ENCODE peak calls at places on chromosomes 11 and 22, in seven cellular contexts. Q, H, N, B, U, E and M are unnamed samples.

GRCh38 chr22:38080847-38081635 is 2.9 kb downstream of the SLC16A8 start:
- DNase-seq in N (no peak), H (no peak), E (peak), U (peak), Q (peak), B (no peak), M (peak)

GRCh38 chr11:64003807-64004589 is 17.8 kb downstream of the OTUB1 start:
- DNase-seq in H (no peak), Q (peak), B (no peak), U (peak), N (no peak), E (no peak), M (no peak)

GRCh38 chr11:112837162-112837826 is 123.9 kb upstream of the NCAM1 start:
- DNase-seq in Q (peak), H (no peak), B (no peak), U (peak), E (peak), N (no peak), M (peak)

GRCh38 chr22:38974170-38974825 is 7.8 kb upstream of the APOBEC3B start:
- DNase-seq in H (no peak), B (no peak), U (no peak), N (no peak), Q (no peak), E (no peak), M (no peak)

GRCh38 chr22:19868333-19868732 is 13.7 kb upstream of the GNB1L start:
- DNase-seq in N (no peak), E (no peak), Q (no peak), H (no peak), U (no peak), B (no peak), M (no peak)

GRCh38 chr11:2741377-2742131 is 41.8 kb upstream of the KCNQ1OT1 start:
- DNase-seq in E (no peak), U (peak), N (peak), B (peak), Q (no peak), H (no peak), M (no peak)

GRCh38 chr11:27812341-27812740 is 112.1 kb upstream of the BDNF start:
- DNase-seq in N (no peak), Q (no peak), U (peak), E (no peak), H (no peak), B (no peak), M (no peak)

GRCh38 chr22:41902016-41902415 is 12.9 kb downstream of the SHISA8 start:
- DNase-seq in Q (no peak), B (no peak), H (no peak), N (no peak), U (no peak), E (no peak), M (no peak)

GRCh38 chr11:65651589-65652510 is 10.9 kb downstream of the RELA start:
- DNase-seq in H (no peak), U (peak), B (no peak), N (peak), E (peak), Q (peak), M (no peak)

GRCh38 chr11:123173856-123174186 is 21.2 kb downstream of the CLMP start:
- DNase-seq in B (no peak), Q (no peak), U (no peak), E (no peak), H (no peak), N (no peak), M (no peak)

GRCh38 chr22:44711701-44712100 is 9.7 kb downstream of the PRR5 start:
- DNase-seq in B (no peak), Q (no peak), E (no peak), U (no peak), H (no peak), N (no peak), M (no peak)

GRCh38 chr22:37267128-37267587 is 15.2 kb upstream of the CYTH4 start:
- DNase-seq in H (peak), Q (peak), B (no peak), E (no peak), U (peak), N (no peak), M (peak)

GRCh38 chr11:74686792-74687191 is 44.4 kb downstream of the CHRDL2 start:
- DNase-seq in Q (no peak), U (peak), E (no peak), B (no peak), H (no peak), N (peak), M (no peak)

GRCh38 chr22:34414467-34415440 is 494.5 kb upstream of the LARGE1 start:
- DNase-seq in N (no peak), U (peak), Q (peak), H (no peak), B (no peak), E (peak), M (no peak)

GRCh38 chr11:112961751-112962747 is 829 bp downstream of the NCAM1 start:
- DNase-seq in U (no peak), B (peak), H (no peak), Q (peak), E (no peak), N (no peak), M (peak)

GRCh38 chr11:64762916-64763803 is 3.4 kb upstream of the PYGM start:
- DNase-seq in N (peak), E (no peak), U (peak), H (no peak), Q (peak), B (peak), M (no peak)

DNA sequence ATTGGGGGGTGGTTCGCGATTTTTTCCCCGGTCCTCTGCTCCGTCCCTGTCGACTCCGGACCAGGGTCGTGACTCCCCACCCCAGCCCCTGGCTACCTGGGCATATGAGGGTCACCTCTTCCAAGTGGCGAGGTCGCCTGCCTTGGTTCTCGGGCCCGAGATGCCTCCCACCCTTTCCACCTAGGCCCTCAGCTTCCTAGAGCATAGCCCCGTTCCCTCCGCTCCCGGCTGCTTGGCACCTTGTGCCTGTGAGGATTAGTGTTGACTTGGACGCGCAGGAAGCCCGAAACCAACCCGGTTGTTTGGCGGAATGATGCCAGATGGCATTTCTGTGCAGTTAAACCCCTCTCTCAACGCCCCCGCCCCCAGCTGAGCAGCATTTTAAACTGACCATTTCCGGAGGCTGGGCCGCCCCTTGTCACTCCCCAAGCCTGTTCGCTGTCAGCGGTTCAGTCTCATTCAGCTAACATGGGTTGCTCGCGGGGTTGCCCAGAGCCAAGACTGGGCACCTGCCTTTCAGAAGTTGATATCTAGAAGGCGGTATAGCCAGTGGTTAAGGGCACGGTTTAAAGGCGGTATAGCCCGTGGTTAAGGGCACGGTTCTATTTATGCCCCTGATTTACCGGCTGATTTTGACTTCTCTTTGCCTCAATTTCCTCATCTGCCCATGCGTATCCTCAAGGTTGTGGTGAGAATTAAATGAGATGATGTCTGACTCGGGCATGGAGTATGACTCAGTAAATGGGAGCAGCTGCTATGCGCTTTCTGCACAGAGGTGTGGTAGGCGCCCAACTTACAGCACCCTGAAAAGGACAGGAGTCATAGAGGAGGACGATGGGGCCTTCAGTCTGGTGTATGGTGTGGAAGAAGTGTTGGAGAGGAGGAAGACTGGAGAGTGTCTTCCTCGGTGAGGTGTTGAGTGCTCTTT is 639 bp downstream of the INCENP start:
- DNase-seq in H (no peak), U (peak), E (peak), Q (peak), B (peak), N (peak), M (no peak)
- H3K4me3 ChIP-seq in H (peak), U (peak), E (peak), Q (peak), B (peak), N (peak), M (peak)

GRCh38 chr11:83191986-83192385 is 1.5 kb upstream of the ANKRD42 start:
- DNase-seq in B (no peak), U (no peak), H (no peak), Q (no peak), E (no peak), N (no peak), M (no peak)
- H3K4me3 ChIP-seq in B (peak), U (no peak), H (peak), Q (no peak), E (no peak), N (no peak), M (peak)

GRCh38 chr11:78140392-78141077 is 1.1 kb upstream of the ALG8 start:
- DNase-seq in U (no peak), H (no peak), B (no peak), Q (no peak), N (no peak), E (no peak), M (no peak)
- H3K4me3 ChIP-seq in U (peak), H (no peak), B (peak), Q (no peak), N (peak), E (peak), M (peak)

GRCh38 chr11:47369676-47370075 is 8.7 kb downstream of the SPI1 start:
- DNase-seq in Q (no peak), U (no peak), H (no peak), E (no peak), N (no peak), B (no peak), M (no peak)
- H3K4me3 ChIP-seq in Q (no peak), U (no peak), H (no peak), E (no peak), N (no peak), B (no peak), M (no peak)

DNA sequence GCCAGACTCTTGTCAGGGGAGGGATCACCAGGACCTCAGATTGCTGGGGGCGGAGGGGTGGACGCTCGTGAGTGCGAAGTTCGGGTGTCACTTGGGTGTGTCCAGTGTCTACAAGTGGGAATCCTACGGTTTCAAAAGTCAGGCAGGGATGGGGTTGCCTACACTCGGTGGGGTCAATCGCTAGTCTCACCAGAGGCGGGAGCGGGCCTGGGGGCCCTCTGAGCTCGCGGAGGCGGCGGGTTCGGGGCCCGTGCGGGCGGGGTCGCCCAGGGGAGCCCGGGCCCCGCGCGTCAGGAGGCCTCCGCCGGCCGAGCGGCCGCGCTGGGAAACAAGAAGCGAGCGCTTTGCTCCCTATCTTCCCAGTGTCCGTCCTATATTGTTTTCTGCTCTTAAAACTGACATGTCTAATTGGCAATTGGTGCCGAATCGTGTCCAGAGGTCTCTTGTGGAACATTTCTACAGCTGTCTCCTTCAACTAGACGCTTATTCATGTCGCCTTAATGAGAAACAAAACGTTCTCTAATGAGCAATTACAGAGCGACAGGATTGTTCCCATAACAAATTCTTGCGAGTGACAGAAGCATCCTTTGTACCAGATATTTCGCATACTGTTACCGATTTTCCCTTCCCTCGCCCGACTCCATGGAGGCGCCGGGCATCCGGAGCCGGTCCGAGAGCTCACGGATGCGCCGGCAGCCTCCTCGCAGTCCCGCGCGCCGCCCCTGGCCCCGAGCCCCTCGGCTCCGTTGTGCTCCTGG is 11.9 kb downstream of the PAX6 start:
- DNase-seq in Q (no peak), E (no peak), B (no peak), H (no peak), U (no peak), N (no peak), M (no peak)
- H3K4me3 ChIP-seq in Q (no peak), E (no peak), B (peak), H (no peak), U (no peak), N (no peak), M (no peak)

DNA sequence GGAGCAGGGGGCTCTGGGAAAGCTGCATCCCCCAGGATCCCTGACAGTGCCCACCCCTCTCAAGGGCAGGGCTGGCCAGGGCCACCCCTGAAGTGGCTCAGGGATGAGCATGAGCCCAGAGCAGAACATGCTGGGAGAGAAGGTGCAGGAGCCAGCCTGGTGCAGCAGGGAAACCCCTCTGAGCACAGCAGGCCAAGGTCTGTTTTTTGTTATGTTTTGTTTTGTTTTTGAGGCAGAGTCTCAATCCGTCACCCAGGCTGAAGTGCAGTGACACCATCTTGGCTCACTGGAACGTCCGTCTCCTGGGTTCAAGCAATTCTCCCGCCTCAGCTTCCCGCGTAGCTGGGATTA is 792 bp upstream of the SBF1 start:
- DNase-seq in U (no peak), Q (no peak), B (no peak), H (no peak), N (no peak), E (no peak), M (no peak)
- H3K4me3 ChIP-seq in U (no peak), Q (no peak), B (peak), H (peak), N (peak), E (no peak), M (peak)

GRCh38 chr22:50140615-50141014 is 29.9 kb upstream of the PANX2 start:
- DNase-seq in N (no peak), Q (no peak), U (peak), B (no peak), E (no peak), H (no peak), M (no peak)
- H3K4me3 ChIP-seq in N (no peak), Q (no peak), U (no peak), B (no peak), E (no peak), H (no peak), M (no peak)

GRCh38 chr11:35144811-35145210 is 5.8 kb downstream of the CD44 start:
- DNase-seq in Q (no peak), E (no peak), N (no peak), U (peak), B (no peak), H (no peak), M (no peak)

GRCh38 chr11:35143509-35144102 is 4.6 kb downstream of the CD44 start:
- DNase-seq in B (no peak), E (no peak), U (no peak), H (no peak), N (no peak), Q (no peak), M (no peak)

GRCh38 chr11:35142481-35143207 is 3.7 kb downstream of the CD44 start:
- DNase-seq in U (no peak), Q (peak), N (no peak), E (no peak), H (no peak), B (no peak), M (no peak)

GRCh38 chr11:35145249-35145648 is 6.3 kb downstream of the CD44 start:
- DNase-seq in N (no peak), B (peak), E (no peak), Q (peak), U (peak), H (no peak), M (no peak)

GRCh38 chr11:35144103-35144741 is 5.3 kb downstream of the CD44 start:
- DNase-seq in Q (no peak), N (no peak), U (peak), H (peak), B (no peak), E (no peak), M (no peak)
- H3K4me3 ChIP-seq in Q (no peak), N (no peak), U (no peak), H (peak), B (no peak), E (no peak), M (no peak)

GRCh38 chr11:87491381-87491780 is 453.6 kb downstream of the TMEM135 start:
- DNase-seq in H (no peak), E (no peak), Q (no peak), B (no peak), N (no peak), U (no peak), M (no peak)

DNA sequence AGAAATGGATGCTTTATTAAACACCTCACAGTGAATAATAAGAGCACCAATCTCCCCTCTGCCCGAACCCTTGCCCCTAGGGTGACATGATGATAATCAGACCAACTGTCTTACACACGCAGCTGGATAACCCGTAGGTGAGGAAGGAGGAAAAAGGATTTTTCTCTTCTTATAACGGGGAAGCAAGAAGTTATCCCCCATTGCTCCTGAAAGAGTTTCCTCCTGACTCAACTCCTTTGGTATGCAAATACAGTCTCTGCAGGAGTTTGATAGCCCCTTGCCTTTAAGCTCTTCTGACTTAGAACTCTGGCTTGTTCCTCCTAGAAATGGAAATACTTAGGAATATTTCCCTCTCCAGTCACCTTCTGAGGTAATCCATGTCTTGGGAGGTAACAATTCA is 455.8 kb downstream of the TMEM135 start:
- DNase-seq in U (peak), H (no peak), Q (no peak), E (no peak), B (no peak), N (no peak), M (no peak)
- H3K4me3 ChIP-seq in U (no peak), H (no peak), Q (no peak), E (no peak), B (no peak), N (no peak), M (no peak)

GRCh38 chr11:130449246-130449990 is 973 bp downstream of the ADAMTS15 start:
- DNase-seq in H (no peak), Q (no peak), B (no peak), E (no peak), N (no peak), U (no peak), M (no peak)

GRCh38 chr11:130448416-130449068 is at the start of gene ADAMTS15:
- DNase-seq in Q (peak), U (peak), E (no peak), B (peak), N (peak), H (no peak), M (no peak)

GRCh38 chr11:130451261-130452019 is 3.0 kb downstream of the ADAMTS15 start:
- DNase-seq in B (no peak), U (peak), E (no peak), N (no peak), Q (no peak), H (no peak), M (no peak)

GRCh38 chr11:130448039-130448415 is 418 bp upstream of the ADAMTS15 start:
- DNase-seq in Q (no peak), B (no peak), H (no peak), N (no peak), E (no peak), U (no peak), M (no peak)

GRCh38 chr11:130449996-130450419 is 1.6 kb downstream of the ADAMTS15 start:
- DNase-seq in N (peak), H (no peak), E (no peak), B (peak), U (peak), Q (peak), M (peak)
- H3K4me3 ChIP-seq in N (peak), H (no peak), E (no peak), B (peak), U (peak), Q (no peak), M (peak)